ENCODE peak calls at places on chromosome 18, in eight cellular contexts. B is GM06990; Z is CD4-positive, alpha-beta memory T cell; S is suprapubic skin; Q is AG09309; C is coronary artery; A is CD8-positive, alpha-beta memory T cell; W is GM12865. T is an unnamed sample.

GRCh38 chr18:39660141-39660540 is 2094.5 kb upstream of the CELF4 start:
- DNase-seq in B (no peak), Z (no peak), S (no peak), Q (no peak), C (no peak), A (no peak), W (no peak), T (no peak)

GRCh38 chr18:45567123-45567522 is 48.2 kb upstream of the SLC14A2 start:
- DNase-seq in B (no peak), Z (no peak), S (no peak), Q (no peak), C (no peak), A (no peak), W (no peak), T (no peak)

GRCh38 chr18:79378416-79379250 is 17.1 kb upstream of the NFATC1 start:
- DNase-seq in B (peak; percentile 74), Z (peak; percentile 85), S (peak; percentile 89), Q (no peak), C (peak; percentile 82), A (peak; percentile 82), W (peak; percentile 79), T (peak; percentile 88)

GRCh38 chr18:44178476-44178875 is 502.2 kb upstream of the SETBP1 start:
- DNase-seq in B (no peak), Z (no peak), S (no peak), Q (no peak), C (no peak), A (no peak), W (no peak), T (no peak)

GRCh38 chr18:45688113-45688512 is 35.9 kb upstream of the SLC14A1 start:
- DNase-seq in B (no peak), Z (peak; percentile 39), S (no peak), Q (no peak), C (peak; percentile 62), A (no peak), W (no peak), T (no peak)

GRCh38 chr18:79420033-79420745 is 24.5 kb downstream of the NFATC1 start:
- DNase-seq in B (no peak), Z (no peak), S (no peak), Q (no peak), C (no peak), A (no peak), W (no peak), T (no peak)

GRCh38 chr18:6795307-6795706 is 65.8 kb downstream of the ARHGAP28 start:
- DNase-seq in B (no peak), Z (no peak), S (no peak), Q (no peak), C (no peak), A (no peak), W (no peak), T (no peak)

GRCh38 chr18:43780782-43781340 is 503.6 kb upstream of the SYT4 start:
- DNase-seq in B (no peak), Z (no peak), S (no peak), Q (peak; percentile 67), C (no peak), A (no peak), W (no peak), T (no peak)

GRCh38 chr18:46079336-46079735 is 7.3 kb upstream of the PSTPIP2 start:
- DNase-seq in B (no peak), Z (no peak), S (no peak), Q (no peak), C (peak; percentile 1), A (no peak), W (no peak), T (no peak)

GRCh38 chr18:4230450-4231168 is 224.5 kb downstream of the DLGAP1 start:
- DNase-seq in B (no peak), Z (no peak), S (no peak), Q (no peak), C (no peak), A (no peak), W (peak; percentile 49), T (no peak)

GRCh38 chr18:48135436-48135966 is 205.0 kb upstream of the SMAD2 start:
- DNase-seq in B (no peak), Z (no peak), S (no peak), Q (no peak), C (no peak), A (no peak), W (no peak), T (no peak)
- H3K4me3 ChIP-seq in B (no peak overlapping the region), Z (no peak overlapping the region), S (peak overlapping the region; percentile 83), Q (no peak overlapping the region), C (peak overlapping the region; percentile 78), A (no peak overlapping the region), W (no peak overlapping the region), T (peak overlapping the region; percentile 62)

GRCh38 chr18:12598181-12598921 is 59.6 kb downstream of the SPIRE1 start:
- DNase-seq in B (no peak), Z (no peak), S (no peak), Q (no peak), C (no peak), A (no peak), W (peak; percentile 13), T (no peak)
- H3K4me3 ChIP-seq in B (no peak overlapping the region), Z (no peak overlapping the region), S (no peak overlapping the region), Q (no peak overlapping the region), C (no peak overlapping the region), A (no peak overlapping the region), W (no peak overlapping the region), T (no peak overlapping the region)

GRCh38 chr18:31103423-31103822 is 1.2 kb upstream of the DSC2 start:
- DNase-seq in B (no peak), Z (no peak), S (no peak), Q (no peak), C (no peak), A (no peak), W (no peak), T (no peak)

GRCh38 chr18:31102941-31103340 is 720 bp upstream of the DSC2 start:
- DNase-seq in B (no peak), Z (no peak), S (no peak), Q (no peak), C (no peak), A (no peak), W (no peak), T (no peak)

GRCh38 chr18:31101148-31102019 is 837 bp downstream of the DSC2 start:
- DNase-seq in B (peak; percentile 31), Z (no peak), S (peak; percentile 73), Q (no peak), C (peak; percentile 72), A (no peak), W (no peak), T (peak; percentile 92)

GRCh38 chr18:31100598-31101147 is 1.5 kb downstream of the DSC2 start:
- DNase-seq in B (peak; percentile 43), Z (no peak), S (peak; percentile 62), Q (no peak), C (no peak), A (no peak), W (no peak), T (no peak)

DNA sequence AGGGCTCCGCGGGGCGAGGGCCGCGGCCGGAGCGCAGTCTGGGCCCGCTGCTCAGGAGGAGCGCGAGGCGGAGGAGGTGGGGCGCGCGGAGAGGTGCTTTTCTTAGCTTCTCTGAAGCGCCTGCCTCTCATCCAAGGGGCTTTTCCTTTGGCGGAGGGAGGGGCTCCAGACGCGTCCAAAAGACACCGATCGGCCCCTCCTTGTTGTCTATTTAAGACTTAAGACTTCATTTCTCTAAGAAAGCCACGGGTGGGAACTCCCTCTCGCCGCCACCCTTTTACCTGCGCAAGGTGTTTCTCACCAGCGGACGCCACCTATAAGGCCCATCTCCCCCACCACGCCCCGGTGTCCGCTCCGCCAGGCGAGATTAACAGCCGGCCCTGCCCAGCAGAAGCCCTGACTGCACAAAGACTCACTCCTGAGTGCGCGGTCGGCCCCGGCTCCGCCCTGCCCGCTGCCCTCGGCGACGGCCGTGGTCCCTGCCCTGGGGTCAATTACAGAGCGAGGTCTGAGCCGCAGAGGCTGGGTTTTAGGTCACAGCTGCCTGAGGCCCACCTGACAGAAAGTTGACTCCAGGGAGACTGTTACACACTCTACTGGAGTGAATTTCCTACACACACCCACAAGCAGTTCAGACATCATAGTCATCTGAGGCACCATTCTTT is at the start of gene DSC2:
- DNase-seq in B (peak; percentile 48), Z (no peak), S (peak; percentile 68), Q (no peak), C (peak; percentile 72), A (no peak), W (no peak), T (peak; percentile 81)
- H3K4me3 ChIP-seq in B (peak within 1 kb of the TSS; percentile 10), Z (no peak within 1 kb of the TSS), S (peak within 1 kb of the TSS; percentile 67), Q (no peak within 1 kb of the TSS), C (peak within 1 kb of the TSS; percentile 75), A (no peak within 1 kb of the TSS), W (no peak within 1 kb of the TSS), T (peak within 1 kb of the TSS; percentile 57)

GRCh38 chr18:73742959-73743358 is 404.7 kb downstream of the FBXO15 start:
- DNase-seq in B (no peak), Z (no peak), S (no peak), Q (no peak), C (no peak), A (no peak), W (no peak), T (no peak)
- H3K4me3 ChIP-seq in B (no peak overlapping the region), Z (no peak overlapping the region), S (no peak overlapping the region), Q (no peak overlapping the region), C (no peak overlapping the region), A (no peak overlapping the region), W (no peak overlapping the region), T (no peak overlapping the region)

GRCh38 chr18:73954267-73954666 is 193.4 kb downstream of the FBXO15 start:
- DNase-seq in B (no peak), Z (no peak), S (no peak), Q (no peak), C (no peak), A (no peak), W (no peak), T (no peak)
- H3K4me3 ChIP-seq in B (no peak overlapping the region), Z (no peak overlapping the region), S (no peak overlapping the region), Q (no peak overlapping the region), C (no peak overlapping the region), A (no peak overlapping the region), W (no peak overlapping the region), T (no peak overlapping the region)

GRCh38 chr18:13576598-13576997 is 149.8 kb downstream of the FAM210A start:
- DNase-seq in B (peak; percentile 39), Z (no peak), S (no peak), Q (no peak), C (peak; percentile 64), A (no peak), W (no peak), T (no peak)

GRCh38 chr18:13579874-13580273 is 146.5 kb downstream of the FAM210A start:
- DNase-seq in B (no peak), Z (no peak), S (no peak), Q (no peak), C (no peak), A (no peak), W (no peak), T (no peak)

GRCh38 chr18:13574761-13575160 is 151.6 kb downstream of the FAM210A start:
- DNase-seq in B (no peak), Z (no peak), S (no peak), Q (no peak), C (no peak), A (no peak), W (no peak), T (no peak)

GRCh38 chr18:13578400-13578799 is 148.0 kb downstream of the FAM210A start:
- DNase-seq in B (no peak), Z (no peak), S (no peak), Q (no peak), C (peak; percentile 43), A (no peak), W (peak; percentile 45), T (no peak)

GRCh38 chr18:13577091-13577697 is 149.2 kb downstream of the FAM210A start:
- DNase-seq in B (peak; percentile 78), Z (no peak), S (no peak), Q (peak; percentile 24), C (peak; percentile 65), A (no peak), W (peak; percentile 92), T (no peak)
- H3K4me3 ChIP-seq in B (peak overlapping the region; percentile 39), Z (no peak overlapping the region), S (peak overlapping the region; percentile 16), Q (no peak overlapping the region), C (peak overlapping the region; percentile 14), A (peak overlapping the region; percentile 6), W (peak overlapping the region; percentile 48), T (no peak overlapping the region)